ENCODE peak calls at places on chromosome 20, in nine cellular contexts. B is GM04503; W is sigmoid colon; H is H4; Z is Peyer's patch; T is hypothalamus; L is stimulated activated CD8-positive, alpha-beta memory T cell treated with anti-CD3 and anti-CD28 coated beads, Interleukin-15, amount 100 ng/mL, for 1 hour; G is HCEC 1CT; Y is cardiac fibroblast. K is an unnamed sample.

GRCh38 chr20:25058051-25058796 is at the start of gene ACSS1:
- DNase-seq in B (no peak), W (peak), H (no peak), Z (peak), T (peak), L (peak), G (no peak), Y (no peak), K (no peak)

GRCh38 chr20:5621305-5621704 is 128.9 kb upstream of the SHLD1 start:
- DNase-seq in B (no peak), W (no peak), H (no peak), Z (no peak), T (peak), L (no peak), G (no peak), Y (no peak), K (no peak)

GRCh38 chr20:60812561-60812960 is 439.5 kb upstream of the CDH4 start:
- DNase-seq in B (no peak), W (no peak), H (no peak), Z (no peak), T (no peak), L (no peak), G (no peak), Y (no peak), K (no peak)

GRCh38 chr20:18705490-18705889 is 108.1 kb upstream of the SCP2D1 start:
- DNase-seq in B (peak), W (no peak), H (no peak), Z (no peak), T (no peak), L (no peak), G (peak), Y (peak), K (no peak)

GRCh38 chr20:9608639-9609440 is 94.5 kb downstream of the LAMP5 start:
- DNase-seq in B (no peak), W (no peak), H (no peak), Z (no peak), T (no peak), L (no peak), G (no peak), Y (no peak), K (peak)

GRCh38 chr20:50281831-50282591 is 91.4 kb downstream of the CEBPB start:
- DNase-seq in B (no peak), W (no peak), H (no peak), Z (no peak), T (no peak), L (no peak), G (no peak), Y (no peak), K (no peak)

GRCh38 chr20:38692436-38693411 is 31.6 kb upstream of the SLC32A1 start:
- DNase-seq in B (no peak), W (no peak), H (peak), Z (peak), T (peak), L (peak), G (peak), Y (peak), K (peak)

GRCh38 chr20:58109126-58109880 is 119.2 kb downstream of the ANKRD60 start:
- DNase-seq in B (peak), W (no peak), H (no peak), Z (no peak), T (no peak), L (no peak), G (peak), Y (peak), K (peak)

GRCh38 chr20:17849901-17850673 is 118.5 kb downstream of the SNX5 start:
- DNase-seq in B (peak), W (peak), H (peak), Z (peak), T (no peak), L (no peak), G (peak), Y (peak), K (peak)

GRCh38 chr20:35012227-35013069 is 56.8 kb downstream of the MYH7B start:
- DNase-seq in B (no peak), W (no peak), H (no peak), Z (peak), T (no peak), L (no peak), G (no peak), Y (peak), K (no peak)

GRCh38 chr20:61667056-61667792 is 398.5 kb downstream of the TAF4 start:
- DNase-seq in B (no peak), W (no peak), H (no peak), Z (no peak), T (no peak), L (no peak), G (no peak), Y (no peak), K (no peak)

GRCh38 chr20:10634683-10635411 is 39.0 kb downstream of the JAG1 start:
- DNase-seq in B (no peak), W (no peak), H (peak), Z (no peak), T (no peak), L (no peak), G (peak), Y (peak), K (peak)

GRCh38 chr20:49583669-49584417 is 15.9 kb upstream of the PTGIS start:
- DNase-seq in B (peak), W (peak), H (peak), Z (peak), T (no peak), L (no peak), G (peak), Y (peak), K (peak)

GRCh38 chr20:48797275-48797825 is 30.4 kb downstream of the PREX1 start:
- DNase-seq in B (no peak), W (peak), H (no peak), Z (peak), T (peak), L (no peak), G (no peak), Y (no peak), K (no peak)

GRCh38 chr20:3283222-3283820 is 44.3 kb upstream of the SLC4A11 start:
- DNase-seq in B (no peak), W (no peak), H (no peak), Z (no peak), T (no peak), L (no peak), G (no peak), Y (no peak), K (no peak)

K was measured in bronchial epithelial cell.